ENCODE peak calls at places on chromosomes 5 and 9, in ten cellular contexts. O, K, L, J, I, P, T, W, H and V are unnamed samples.

GRCh38 chr5:133485468-133485867 is 126.9 kb downstream of the FSTL4 start:
- DNase-seq in T (no peak), P (no peak), K (no peak), W (no peak), O (no peak), J (no peak), I (no peak), L (no peak), H (no peak), V (no peak)

GRCh38 chr9:5518937-5519319 is 8.6 kb downstream of the PDCD1LG2 start:
- DNase-seq in J (no peak), H (no peak), O (no peak), T (no peak), P (no peak), K (no peak), L (no peak), I (no peak), W (no peak), V (no peak)

GRCh38 chr5:23257656-23258055 is 249.8 kb upstream of the PRDM9 start:
- DNase-seq in L (no peak), H (peak; percentile 0), P (no peak), W (no peak), J (no peak), T (no peak), K (no peak), I (no peak), O (no peak), V (no peak)

GRCh38 chr9:94525396-94526035 is 29.4 kb upstream of the PCAT7 start:
- DNase-seq in I (no peak), W (no peak), T (no peak), K (no peak), H (no peak), P (peak; percentile 72), J (no peak), L (no peak), O (no peak), V (no peak)

GRCh38 chr5:41761663-41762062 is 108.6 kb downstream of the OXCT1 start:
- DNase-seq in I (no peak), L (no peak), T (no peak), W (no peak), O (no peak), K (no peak), H (no peak), J (no peak), P (no peak), V (no peak)

GRCh38 chr5:156896545-156896944 is 46.5 kb downstream of the PPP1R2B start:
- DNase-seq in K (no peak), J (no peak), P (no peak), T (peak; percentile 12), W (no peak), L (no peak), I (no peak), H (no peak), O (no peak), V (no peak)

GRCh38 chr5:130571076-130571475 is 594.0 kb downstream of the HINT1 start:
- DNase-seq in T (no peak), K (no peak), L (no peak), I (no peak), W (no peak), O (no peak), H (peak; percentile 15), J (no peak), P (no peak), V (no peak)

GRCh38 chr5:60207031-60207430 is 313.5 kb upstream of the PDE4D start:
- DNase-seq in O (no peak), J (no peak), H (no peak), P (peak; percentile 37), W (no peak), I (no peak), K (no peak), T (peak; percentile 42), L (no peak), V (no peak)

GRCh38 chr9:80078826-80079225 is 507.1 kb downstream of the TLE4 start:
- DNase-seq in T (no peak), P (no peak), W (no peak), J (no peak), I (no peak), O (no peak), K (no peak), H (no peak), L (no peak), V (no peak)

GRCh38 chr5:143826909-143827514 is 15.1 kb downstream of the HMHB1 start:
- DNase-seq in I (no peak), K (no peak), P (no peak), L (no peak), T (no peak), J (no peak), W (no peak), O (no peak), H (no peak), V (no peak)

GRCh38 chr9:27352457-27353188 is 55.7 kb upstream of the EQTN start:
- DNase-seq in O (no peak), L (no peak), P (no peak), W (no peak), I (no peak), T (peak; percentile 57), K (no peak), H (no peak), J (no peak), V (no peak)

GRCh38 chr9:81824802-81825770 is 103.1 kb upstream of the SPATA31D4 start:
- DNase-seq in O (no peak), W (no peak), K (no peak), T (no peak), L (no peak), H (peak; percentile 33), J (no peak), P (no peak), I (no peak), V (no peak)

GRCh38 chr9:34991833-34992375 is 2.4 kb downstream of the DNAJB5 start:
- DNase-seq in K (no peak), W (no peak), J (no peak), T (peak; percentile 55), P (no peak), I (no peak), O (no peak), H (peak; percentile 15), L (peak; percentile 95), V (no peak)

GRCh38 chr9:130467371-130467770 is 22.6 kb downstream of the ASS1 start:
- DNase-seq in O (no peak), W (no peak), L (no peak), K (no peak), T (no peak), P (no peak), I (peak; percentile 34), J (no peak), H (no peak), V (no peak)

GRCh38 chr9:127390563-127390962 is 6.4 kb upstream of the SLC2A8 start:
- DNase-seq in O (no peak), W (no peak), K (no peak), P (no peak), I (no peak), J (no peak), L (no peak), H (no peak), T (no peak), V (no peak)

GRCh38 chr5:57185301-57185700 is 11.4 kb downstream of the GPBP1 start:
- DNase-seq in P (no peak), I (no peak), K (no peak), J (no peak), L (no peak), T (no peak), O (no peak), W (no peak), H (peak; percentile 56), V (no peak)

GRCh38 chr5:83471405-83472212 is at the start of gene VCAN:
- DNase-seq in W (no peak), O (peak; percentile 44), L (peak; percentile 82), H (peak; percentile 87), J (no peak), K (no peak), T (peak; percentile 10), I (peak; percentile 6), P (no peak), V (peak; percentile 18)

GRCh38 chr5:66247176-66247960 is 103.3 kb downstream of the SREK1 start:
- DNase-seq in O (peak; percentile 69), H (peak; percentile 90), K (no peak), W (no peak), L (no peak), J (no peak), I (no peak), T (peak; percentile 9), P (no peak), V (no peak)

GRCh38 chr5:147522435-147522834 is 12.6 kb upstream of the DPYSL3 start:
- DNase-seq in O (no peak), L (no peak), J (no peak), T (no peak), P (no peak), H (peak; percentile 45), I (peak; percentile 90), W (no peak), K (no peak), V (no peak)

GRCh38 chr5:151093476-151093889 is 12.6 kb upstream of the TNIP1 start:
- DNase-seq in K (no peak), O (peak; percentile 85), J (no peak), W (no peak), P (peak; percentile 39), I (no peak), H (peak; percentile 96), T (peak; percentile 74), L (no peak), V (peak; percentile 90)

GRCh38 chr5:80799041-80799440 is 144.3 kb upstream of the DHFR start:
- DNase-seq in L (no peak), I (no peak), W (no peak), P (no peak), T (no peak), K (no peak), J (no peak), H (no peak), O (no peak), V (no peak)

GRCh38 chr5:143699121-143699520 is 112.8 kb upstream of the HMHB1 start:
- DNase-seq in T (no peak), W (no peak), I (no peak), K (no peak), P (no peak), H (no peak), O (no peak), J (no peak), L (no peak), V (no peak)

GRCh38 chr9:93683331-93684134 is 107.1 kb downstream of the PHF2 start:
- DNase-seq in K (no peak), T (no peak), W (no peak), O (no peak), J (no peak), H (no peak), L (no peak), P (no peak), I (no peak), V (no peak)

GRCh38 chr5:173835662-173836061 is 52.5 kb upstream of the CPEB4 start:
- DNase-seq in O (no peak), I (no peak), J (no peak), T (no peak), P (no peak), K (no peak), L (peak; percentile 83), H (no peak), W (no peak), V (no peak)

GRCh38 chr5:141958113-141958512 is at the start of gene PCDH12:
- DNase-seq in K (no peak), H (no peak), J (no peak), O (no peak), P (no peak), W (no peak), T (peak; percentile 39), I (peak; percentile 31), L (peak; percentile 68), V (peak; percentile 44)

GRCh38 chr9:15927131-15927530 is 374.3 kb downstream of the CCDC171 start:
- DNase-seq in K (no peak), T (no peak), I (no peak), J (no peak), W (no peak), H (peak; percentile 69), L (no peak), P (no peak), O (no peak), V (no peak)

GRCh38 chr5:66810151-66810550 is 214.0 kb downstream of the MAST4 start:
- DNase-seq in O (no peak), K (no peak), T (no peak), P (no peak), L (no peak), I (no peak), W (no peak), H (no peak), J (no peak), V (no peak)

GRCh38 chr5:141338538-141339306 is at the start of gene PCDHGA2:
- DNase-seq in I (peak; percentile 30), J (peak; percentile 9), L (no peak), K (no peak), H (peak; percentile 61), W (no peak), O (no peak), P (peak; percentile 81), T (no peak), V (no peak)